ENCODE peak calls at places on chromosome 4, in six cellular contexts. N is germinal center, S is HAP-1, U is activated B cell treated with CpG ODN at 0.5 μM for 24 hours, F is GF-D8, D is HCEC 1CT. A is an unnamed sample.

GRCh38 chr4:121728066-121728465 is 31.3 kb upstream of the ANXA5 start:
- DNase-seq in N (no peak), S (no peak), U (no peak), F (no peak), D (peak; percentile 64), A (no peak)

GRCh38 chr4:95263391-95263790 is 285.4 kb downstream of the UNC5C start:
- DNase-seq in N (no peak), S (no peak), U (no peak), F (no peak), D (no peak), A (no peak)

GRCh38 chr4:41661447-41662076 is 87.0 kb downstream of the PHOX2B start:
- DNase-seq in N (peak; percentile 48), S (peak; percentile 75), U (no peak), F (peak; percentile 3), D (peak; percentile 23), A (peak; percentile 17)

GRCh38 chr4:185738038-185738552 is 73.9 kb downstream of the SORBS2 start:
- DNase-seq in N (no peak), S (no peak), U (no peak), F (no peak), D (peak; percentile 39), A (no peak)

GRCh38 chr4:107978716-107979451 is 10.8 kb upstream of the HADH start:
- DNase-seq in N (no peak), S (no peak), U (no peak), F (no peak), D (no peak), A (no peak)

GRCh38 chr4:73450398-73451004 is 14.5 kb downstream of the AFP start:
- DNase-seq in N (no peak), S (no peak), U (no peak), F (no peak), D (peak; percentile 77), A (no peak)

GRCh38 chr4:113358784-113359183 is 309.3 kb downstream of the ANK2 start:
- DNase-seq in N (no peak), S (peak; percentile 48), U (no peak), F (no peak), D (no peak), A (no peak)

GRCh38 chr4:72352746-72353145 is 216.3 kb downstream of the ADAMTS3 start:
- DNase-seq in N (no peak), S (no peak), U (no peak), F (no peak), D (no peak), A (no peak)

GRCh38 chr4:88672987-88673386 is 24.6 kb downstream of the NAP1L5 start:
- DNase-seq in N (no peak), S (peak; percentile 68), U (no peak), F (no peak), D (peak; percentile 11), A (no peak)

GRCh38 chr4:8353912-8354453 is 84.4 kb downstream of the HTRA3 start:
- DNase-seq in N (no peak), S (no peak), U (no peak), F (no peak), D (no peak), A (no peak)

GRCh38 chr4:152696764-152697250 is 17.0 kb upstream of the TMEM154 start:
- DNase-seq in N (peak; percentile 54), S (no peak), U (no peak), F (no peak), D (no peak), A (peak; percentile 62)

GRCh38 chr4:187865914-187866313 is 129.7 kb upstream of the ZFP42 start:
- DNase-seq in N (no peak), S (peak; percentile 7), U (no peak), F (no peak), D (no peak), A (no peak)

GRCh38 chr4:12421364-12421763 is 992.7 kb upstream of the HS3ST1 start:
- DNase-seq in N (no peak), S (no peak), U (no peak), F (no peak), D (no peak), A (no peak)

GRCh38 chr4:174324725-174325124 is 41.0 kb downstream of the CEP44 start:
- DNase-seq in N (no peak), S (no peak), U (no peak), F (no peak), D (peak; percentile 77), A (no peak)

GRCh38 chr4:45638641-45639040 is 485.2 kb downstream of the GABRG1 start:
- DNase-seq in N (no peak), S (no peak), U (no peak), F (no peak), D (no peak), A (no peak)

GRCh38 chr4:140617494-140618060 is 48.8 kb upstream of the UCP1 start:
- DNase-seq in N (no peak), S (peak; percentile 79), U (no peak), F (no peak), D (no peak), A (no peak)

GRCh38 chr4:163380703-163381102 is 37.0 kb downstream of the NPY5R start:
- DNase-seq in N (no peak), S (no peak), U (no peak), F (no peak), D (no peak), A (no peak)

A was measured in stimulated activated naive B cell treated with anti-CD40 and anti-IgM and Interleukin-4, amounts not matched to agents 10 μg/mL and 1 μg/mL and 100 μg/mL, for 72 hours.